ENCODE peak calls at places on chromosomes 1 and 21, in five cellular contexts. One of them, this sample, is unnamed.

GRCh38 chr1:230868736-230869385 is 540 bp upstream of the C1orf198 start:
- DNase-seq in Calu3: peak
- DNase-seq in naive thymus-derived CD4-positive, alpha-beta T cell: no peak
- DNase-seq in posterior cingulate gyrus: no peak
- DNase-seq in heart left ventricle: peak
- DNase-seq in this sample: peak

GRCh38 chr1:239386453-239387303 is at the start of gene CHRM3:
- DNase-seq in naive thymus-derived CD4-positive, alpha-beta T cell: no peak
- DNase-seq in posterior cingulate gyrus: peak
- DNase-seq in heart left ventricle: peak
- DNase-seq in Calu3: peak
- DNase-seq in this sample: peak

GRCh38 chr1:233491953-233492627 is 121.8 kb upstream of the KCNK1 start:
- DNase-seq in heart left ventricle: no peak
- DNase-seq in posterior cingulate gyrus: no peak
- DNase-seq in naive thymus-derived CD4-positive, alpha-beta T cell: no peak
- DNase-seq in Calu3: no peak
- DNase-seq in this sample: no peak

GRCh38 chr1:219347843-219348475 is 174.3 kb downstream of the LYPLAL1 start:
- DNase-seq in Calu3: no peak
- DNase-seq in naive thymus-derived CD4-positive, alpha-beta T cell: no peak
- DNase-seq in posterior cingulate gyrus: no peak
- DNase-seq in heart left ventricle: peak
- DNase-seq in this sample: peak

GRCh38 chr1:93433407-93433961 is 14.4 kb upstream of the FNBP1L start:
- DNase-seq in naive thymus-derived CD4-positive, alpha-beta T cell: no peak
- DNase-seq in posterior cingulate gyrus: no peak
- DNase-seq in Calu3: peak
- DNase-seq in heart left ventricle: no peak
- DNase-seq in this sample: no peak

GRCh38 chr21:45050786-45051489 is 23.4 kb upstream of the ADARB1 start:
- DNase-seq in naive thymus-derived CD4-positive, alpha-beta T cell: no peak
- DNase-seq in Calu3: no peak
- DNase-seq in heart left ventricle: no peak
- DNase-seq in posterior cingulate gyrus: no peak
- DNase-seq in this sample: no peak

GRCh38 chr1:25922633-25923567 is 16.7 kb upstream of the STMN1 start:
- DNase-seq in posterior cingulate gyrus: peak
- DNase-seq in naive thymus-derived CD4-positive, alpha-beta T cell: peak
- DNase-seq in heart left ventricle: peak
- DNase-seq in Calu3: peak
- DNase-seq in this sample: peak

GRCh38 chr1:56330400-56331026 is 248.8 kb downstream of the PLPP3 start:
- DNase-seq in naive thymus-derived CD4-positive, alpha-beta T cell: no peak
- DNase-seq in heart left ventricle: no peak
- DNase-seq in Calu3: no peak
- DNase-seq in posterior cingulate gyrus: no peak
- DNase-seq in this sample: no peak

GRCh38 chr1:50208296-50208695 is 99.6 kb downstream of the ELAVL4 start:
- DNase-seq in naive thymus-derived CD4-positive, alpha-beta T cell: no peak
- DNase-seq in Calu3: no peak
- DNase-seq in posterior cingulate gyrus: no peak
- DNase-seq in heart left ventricle: no peak
- DNase-seq in this sample: no peak

GRCh38 chr21:45302082-45303061 is 14.7 kb upstream of the POFUT2 start:
- DNase-seq in naive thymus-derived CD4-positive, alpha-beta T cell: peak
- DNase-seq in posterior cingulate gyrus: no peak
- DNase-seq in Calu3: no peak
- DNase-seq in heart left ventricle: peak
- DNase-seq in this sample: no peak

GRCh38 chr1:21347072-21347581 is 56.9 kb upstream of the ECE1 start:
- DNase-seq in heart left ventricle: no peak
- DNase-seq in naive thymus-derived CD4-positive, alpha-beta T cell: no peak
- DNase-seq in posterior cingulate gyrus: no peak
- DNase-seq in Calu3: no peak
- DNase-seq in this sample: no peak

GRCh38 chr21:45572783-45573451 is 30.7 kb upstream of the SLC19A1 start:
- DNase-seq in Calu3: no peak
- DNase-seq in posterior cingulate gyrus: no peak
- DNase-seq in heart left ventricle: no peak
- DNase-seq in naive thymus-derived CD4-positive, alpha-beta T cell: no peak
- DNase-seq in this sample: peak

GRCh38 chr21:41979335-41979734 is 25.5 kb upstream of the C2CD2 start:
- DNase-seq in Calu3: no peak
- DNase-seq in naive thymus-derived CD4-positive, alpha-beta T cell: no peak
- DNase-seq in heart left ventricle: no peak
- DNase-seq in posterior cingulate gyrus: no peak
- DNase-seq in this sample: no peak

GRCh38 chr1:35557118-35557610 is at the start of gene KIAA0319L:
- DNase-seq in Calu3: peak
- DNase-seq in posterior cingulate gyrus: peak
- DNase-seq in naive thymus-derived CD4-positive, alpha-beta T cell: no peak
- DNase-seq in heart left ventricle: peak
- DNase-seq in this sample: peak

GRCh38 chr1:198024782-198025181 is 107.6 kb downstream of the LHX9 start:
- DNase-seq in posterior cingulate gyrus: no peak
- DNase-seq in Calu3: no peak
- DNase-seq in naive thymus-derived CD4-positive, alpha-beta T cell: no peak
- DNase-seq in heart left ventricle: no peak
- DNase-seq in this sample: no peak

GRCh38 chr1:35539073-35539823 is 18.0 kb downstream of the KIAA0319L start:
- DNase-seq in Calu3: no peak
- DNase-seq in naive thymus-derived CD4-positive, alpha-beta T cell: peak
- DNase-seq in posterior cingulate gyrus: no peak
- DNase-seq in heart left ventricle: no peak
- DNase-seq in this sample: no peak

GRCh38 chr1:6104631-6105030 is 58.9 kb downstream of the KCNAB2 start:
- DNase-seq in Calu3: no peak
- DNase-seq in naive thymus-derived CD4-positive, alpha-beta T cell: no peak
- DNase-seq in posterior cingulate gyrus: no peak
- DNase-seq in heart left ventricle: peak
- DNase-seq in this sample: no peak

GRCh38 chr1:90721210-90722194 is 4.4 kb upstream of the BARHL2 start:
- DNase-seq in naive thymus-derived CD4-positive, alpha-beta T cell: no peak
- DNase-seq in Calu3: peak
- DNase-seq in heart left ventricle: peak
- DNase-seq in posterior cingulate gyrus: peak
- DNase-seq in this sample: peak

GRCh38 chr1:221743416-221744208 is 1.7 kb upstream of the DUSP10 start:
- DNase-seq in posterior cingulate gyrus: no peak
- DNase-seq in naive thymus-derived CD4-positive, alpha-beta T cell: no peak
- DNase-seq in Calu3: no peak
- DNase-seq in heart left ventricle: no peak
- DNase-seq in this sample: no peak

GRCh38 chr1:167095368-167095767 is 1.5 kb downstream of the STYXL2 start:
- DNase-seq in naive thymus-derived CD4-positive, alpha-beta T cell: no peak
- DNase-seq in Calu3: peak
- DNase-seq in heart left ventricle: no peak
- DNase-seq in posterior cingulate gyrus: no peak
- DNase-seq in this sample: peak

GRCh38 chr1:201964266-201964665 is 9.0 kb downstream of the TIMM17A start:
- DNase-seq in heart left ventricle: no peak
- DNase-seq in Calu3: no peak
- DNase-seq in posterior cingulate gyrus: no peak
- DNase-seq in naive thymus-derived CD4-positive, alpha-beta T cell: no peak
- DNase-seq in this sample: no peak

GRCh38 chr1:216095400-216095799 is 327.8 kb downstream of the USH2A start:
- DNase-seq in Calu3: no peak
- DNase-seq in heart left ventricle: no peak
- DNase-seq in posterior cingulate gyrus: no peak
- DNase-seq in naive thymus-derived CD4-positive, alpha-beta T cell: no peak
- DNase-seq in this sample: no peak

GRCh38 chr1:9787702-9788101 is 36.1 kb downstream of the CLSTN1 start:
- DNase-seq in naive thymus-derived CD4-positive, alpha-beta T cell: peak
- DNase-seq in posterior cingulate gyrus: no peak
- DNase-seq in Calu3: no peak
- DNase-seq in heart left ventricle: no peak
- DNase-seq in this sample: no peak

GRCh38 chr1:223137402-223138100 is 5.5 kb downstream of the TLR5 start:
- DNase-seq in Calu3: peak
- DNase-seq in naive thymus-derived CD4-positive, alpha-beta T cell: no peak
- DNase-seq in posterior cingulate gyrus: no peak
- DNase-seq in heart left ventricle: no peak
- DNase-seq in this sample: peak

GRCh38 chr1:154407021-154407865 is 2.1 kb downstream of the IL6R start:
- DNase-seq in Calu3: no peak
- DNase-seq in naive thymus-derived CD4-positive, alpha-beta T cell: no peak
- DNase-seq in heart left ventricle: no peak
- DNase-seq in posterior cingulate gyrus: no peak
- DNase-seq in this sample: no peak

GRCh38 chr1:228105996-228106799 is 2.9 kb downstream of the MRPL55 start:
- DNase-seq in heart left ventricle: no peak
- DNase-seq in Calu3: no peak
- DNase-seq in posterior cingulate gyrus: no peak
- DNase-seq in naive thymus-derived CD4-positive, alpha-beta T cell: no peak
- DNase-seq in this sample: no peak

GRCh38 chr1:47963568-47963973 is 33.6 kb downstream of the TRABD2B start:
- DNase-seq in naive thymus-derived CD4-positive, alpha-beta T cell: no peak
- DNase-seq in heart left ventricle: no peak
- DNase-seq in Calu3: no peak
- DNase-seq in posterior cingulate gyrus: no peak
- DNase-seq in this sample: peak

GRCh38 chr1:220786337-220787068 is at the start of gene MTARC1:
- DNase-seq in naive thymus-derived CD4-positive, alpha-beta T cell: no peak
- DNase-seq in Calu3: peak
- DNase-seq in posterior cingulate gyrus: peak
- DNase-seq in heart left ventricle: peak
- DNase-seq in this sample: peak

GRCh38 chr21:39348355-39349210 is at the start of gene HMGN1:
- DNase-seq in heart left ventricle: peak
- DNase-seq in posterior cingulate gyrus: peak
- DNase-seq in naive thymus-derived CD4-positive, alpha-beta T cell: peak
- DNase-seq in Calu3: peak
- DNase-seq in this sample: peak

GRCh38 chr1:32817815-32818786 is 648 bp downstream of the S100PBP start:
- DNase-seq in Calu3: peak
- DNase-seq in naive thymus-derived CD4-positive, alpha-beta T cell: peak
- DNase-seq in posterior cingulate gyrus: peak
- DNase-seq in heart left ventricle: peak
- DNase-seq in this sample: peak

GRCh38 chr21:33027401-33028185 is 1.9 kb downstream of the OLIG2 start:
- DNase-seq in heart left ventricle: no peak
- DNase-seq in naive thymus-derived CD4-positive, alpha-beta T cell: no peak
- DNase-seq in posterior cingulate gyrus: no peak
- DNase-seq in Calu3: no peak
- DNase-seq in this sample: no peak

GRCh38 chr1:162285149-162285561 is 91.5 kb downstream of the SPATA46 start:
- DNase-seq in posterior cingulate gyrus: no peak
- DNase-seq in heart left ventricle: no peak
- DNase-seq in Calu3: peak
- DNase-seq in naive thymus-derived CD4-positive, alpha-beta T cell: no peak
- DNase-seq in this sample: peak

GRCh38 chr1:182217071-182217470 is 155.6 kb upstream of the ZNF648 start:
- DNase-seq in posterior cingulate gyrus: no peak
- DNase-seq in Calu3: no peak
- DNase-seq in heart left ventricle: no peak
- DNase-seq in naive thymus-derived CD4-positive, alpha-beta T cell: no peak
- DNase-seq in this sample: no peak

GRCh38 chr1:111417755-111418154 is 9.8 kb downstream of the OVGP1 start:
- DNase-seq in heart left ventricle: no peak
- DNase-seq in posterior cingulate gyrus: no peak
- DNase-seq in Calu3: no peak
- DNase-seq in naive thymus-derived CD4-positive, alpha-beta T cell: no peak
- DNase-seq in this sample: no peak

GRCh38 chr1:98205291-98206017 is 284.6 kb upstream of the DPYD start:
- DNase-seq in posterior cingulate gyrus: no peak
- DNase-seq in heart left ventricle: no peak
- DNase-seq in naive thymus-derived CD4-positive, alpha-beta T cell: no peak
- DNase-seq in Calu3: no peak
- DNase-seq in this sample: no peak